ENCODE peak calls at places on chromosomes 12 and 14, in ten cellular contexts. N is sigmoid colon; B is neuronal stem cell; Y is CD8-positive, alpha-beta T cell; P is GM23338; H is HCT116; V is ovary; Z is psoas muscle; D is thyroid gland; G is right lobe of liver. I is an unnamed sample. For H3K36me3, the result is how much of the 10 kb centered on the place peaks cover.

GRCh38 chr14:72699852-72700257 is 194.0 kb downstream of the DPF3 start:
- DNase-seq in N (peak), B (no peak), Y (no peak), P (no peak), H (no peak), V (no peak), Z (peak), D (no peak), G (no peak), I (no peak)

GRCh38 chr14:74979442-74980397 is 23.0 kb upstream of the EIF2B2 start:
- DNase-seq in N (no peak), B (no peak), Y (no peak), P (peak), H (no peak), V (no peak), Z (peak), D (peak), G (peak), I (no peak)

GRCh38 chr12:93181396-93181965 is 196.2 kb upstream of the NUDT4 start:
- DNase-seq in N (no peak), B (no peak), Y (no peak), P (no peak), H (no peak), V (no peak), Z (no peak), D (no peak), G (no peak), I (no peak)

GRCh38 chr14:63573579-63573978 is 30.4 kb upstream of the PPP2R5E start:
- DNase-seq in N (no peak), B (no peak), Y (no peak), P (no peak), H (no peak), V (no peak), Z (no peak), D (no peak), G (no peak), I (no peak)

GRCh38 chr14:88825078-88825458 is 617 bp downstream of the TTC8 start:
- DNase-seq in N (no peak), B (no peak), Y (no peak), P (no peak), H (no peak), V (no peak), Z (no peak), D (no peak), G (no peak), I (no peak)

GRCh38 chr14:98404811-98405210 is 867.2 kb downstream of the BCL11B start:
- DNase-seq in N (no peak), B (no peak), Y (no peak), P (no peak), H (no peak), V (no peak), Z (no peak), D (no peak), G (no peak), I (no peak)

GRCh38 chr14:105909046-105909827 is 382.9 kb downstream of the TMEM121 start:
- DNase-seq in N (no peak), B (no peak), Y (no peak), P (no peak), H (no peak), V (no peak), Z (peak), D (no peak), G (no peak), I (no peak)

GRCh38 chr14:37874429-37875109 is 279.1 kb downstream of the TTC6 start:
- DNase-seq in N (peak), B (peak), Y (peak), P (peak), H (peak), V (peak), Z (peak), D (peak), G (peak), I (peak)

GRCh38 chr12:10097521-10097920 is 1.3 kb downstream of the CLEC1A start:
- DNase-seq in N (no peak), B (no peak), Y (no peak), P (no peak), H (no peak), V (no peak), Z (no peak), D (no peak), G (no peak), I (peak)

GRCh38 chr14:82999802-83000201 is 1466.1 kb upstream of the SEL1L start:
- DNase-seq in N (no peak), B (peak), Y (no peak), P (peak), H (no peak), V (no peak), Z (no peak), D (no peak), G (no peak), I (no peak)

GRCh38 chr12:46921048-46921753 is 95.4 kb upstream of the SLC38A4 start:
- DNase-seq in N (no peak), B (no peak), Y (no peak), P (no peak), H (no peak), V (no peak), Z (no peak), D (no peak), G (no peak), I (no peak)

GRCh38 chr14:77203611-77204456 is 22.2 kb downstream of the TMEM63C start:
- DNase-seq in N (no peak), B (no peak), Y (no peak), P (no peak), H (no peak), V (no peak), Z (peak), D (no peak), G (no peak), I (no peak)

GRCh38 chr14:100621806-100622205 is 34.6 kb upstream of the BEGAIN start:
- DNase-seq in N (peak), B (no peak), Y (peak), P (peak), H (peak), V (peak), Z (no peak), D (no peak), G (peak), I (no peak)

DNA sequence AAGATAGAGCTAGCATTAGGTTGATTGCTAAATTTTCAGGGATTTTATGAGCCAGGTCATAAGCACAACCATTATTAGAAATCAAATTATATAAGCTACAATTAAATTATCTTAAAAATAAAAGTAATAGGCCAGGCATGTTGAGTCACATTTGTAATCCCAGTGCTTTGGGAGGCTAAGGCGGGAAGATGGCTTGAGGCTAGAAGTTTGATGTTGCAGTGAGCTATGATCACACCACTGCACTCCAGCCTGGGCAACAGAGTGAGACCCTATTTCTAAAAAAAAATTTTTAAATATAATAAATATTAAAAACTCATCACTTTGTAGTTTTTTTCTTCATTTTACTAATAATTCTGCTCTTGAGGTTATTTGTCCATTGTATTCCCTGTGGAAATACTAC is 1.9 kb upstream of the LIMA1 start:
- DNase-seq in N (no peak), B (no peak), Y (no peak), P (no peak), H (no peak), V (no peak), Z (no peak), D (no peak), G (no peak), I (no peak)
- H3K36me3 ChIP-seq in N (under half), B (under half), Y (under half), P (under half), H (under half), V (under half), Z (under half), D (under half), G (under half), I (under half)

DNA sequence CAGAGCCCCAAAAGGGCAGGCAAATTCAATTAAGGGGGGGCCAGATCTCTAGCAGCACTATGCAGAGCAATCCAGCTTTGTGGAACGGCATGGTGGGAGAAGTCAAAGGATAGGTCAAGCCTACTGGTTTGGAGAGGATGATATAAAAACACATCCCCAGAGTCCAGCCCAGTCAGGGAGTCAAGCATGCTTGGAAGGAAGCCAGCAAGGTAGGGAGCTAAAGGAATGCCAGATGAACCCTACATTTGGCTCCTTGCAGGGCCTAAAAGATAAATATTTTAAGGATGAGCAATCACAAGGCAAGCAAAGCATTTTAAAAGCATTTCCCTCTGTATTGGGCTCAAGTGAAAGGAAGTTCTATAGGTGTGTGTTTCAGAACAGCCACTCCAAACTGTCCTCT is 21.4 kb downstream of the KCTD10 start:
- DNase-seq in N (no peak), B (no peak), Y (no peak), P (no peak), H (no peak), V (no peak), Z (no peak), D (peak), G (no peak), I (no peak)
- H3K27ac ChIP-seq in N (peak), B (no peak), Y (no peak), P (no peak), H (no peak), V (no peak), Z (no peak), D (peak), G (no peak), I (no peak)

GRCh38 chr14:31170411-31170810 is 37.2 kb downstream of the HECTD1 start:
- DNase-seq in N (no peak), B (no peak), Y (no peak), P (no peak), H (no peak), V (no peak), Z (no peak), D (no peak), G (no peak), I (no peak)
- H3K36me3 ChIP-seq in N (half or more), B (under half), Y (under half), P (half or more), H (under half), V (under half), Z (under half), D (under half), G (half or more), I (half or more)

DNA sequence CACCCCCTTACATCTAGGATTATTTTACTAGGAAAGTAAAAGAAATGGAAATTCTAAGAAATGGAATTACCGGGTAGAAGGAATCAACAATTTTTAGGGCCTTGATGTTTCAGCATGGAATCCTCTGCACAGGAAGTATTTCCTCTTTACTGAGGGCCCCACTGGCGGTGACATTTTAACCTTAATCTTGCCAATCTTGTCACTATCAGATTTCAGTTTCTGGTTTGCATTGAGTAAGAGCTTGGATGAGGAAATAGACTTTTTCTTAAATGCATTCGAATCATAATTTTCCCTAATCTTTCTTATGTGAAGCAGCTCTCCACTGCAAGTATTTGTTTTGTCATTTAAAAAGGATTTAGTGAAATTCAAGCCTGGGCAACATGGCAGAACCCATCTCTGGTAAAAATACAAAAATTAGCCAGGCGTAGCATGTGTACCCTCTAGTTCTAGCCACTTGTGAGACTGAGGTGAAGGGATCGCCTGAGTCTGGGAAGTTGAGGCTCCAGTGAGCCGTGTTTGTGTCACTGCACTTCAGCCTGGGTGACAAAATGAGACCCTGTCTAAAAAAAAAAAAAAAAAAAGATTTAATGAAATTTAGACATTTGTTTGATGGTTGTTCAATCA is 40.7 kb downstream of the TPCN1 start:
- DNase-seq in N (no peak), B (no peak), Y (no peak), P (no peak), H (no peak), V (no peak), Z (peak), D (peak), G (no peak), I (no peak)
- H3K27ac ChIP-seq in N (peak), B (no peak), Y (no peak), P (no peak), H (no peak), V (no peak), Z (peak), D (peak), G (no peak), I (no peak)

DNA sequence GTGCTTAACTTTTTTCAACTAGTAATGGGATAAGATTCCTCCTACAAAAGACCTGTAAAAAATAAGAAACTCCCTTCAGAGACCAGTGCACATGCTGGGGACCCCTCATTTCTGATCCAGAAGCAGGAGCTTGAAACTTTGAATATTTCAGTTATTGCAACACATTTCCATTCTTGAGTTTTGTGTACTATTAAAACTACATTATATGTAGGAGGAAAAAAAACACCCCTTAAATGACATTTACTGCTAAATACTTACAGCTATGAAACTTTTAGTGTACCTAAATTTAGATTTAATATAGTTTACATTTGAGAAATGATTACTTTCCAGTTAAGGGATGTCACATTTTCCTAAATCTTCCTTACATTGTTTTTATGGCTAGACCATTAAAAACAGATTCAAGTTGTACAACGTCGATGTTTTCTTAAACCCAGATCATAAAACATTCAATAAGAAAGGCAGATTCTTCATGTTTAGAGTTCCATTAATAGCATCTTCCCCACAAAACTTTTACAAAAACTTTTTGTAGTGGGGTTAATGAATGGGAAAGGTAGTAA is 4.1 kb downstream of the LRIG3 start:
- DNase-seq in N (no peak), B (no peak), Y (no peak), P (no peak), H (no peak), V (no peak), Z (no peak), D (no peak), G (no peak), I (no peak)
- H3K36me3 ChIP-seq in N (under half), B (under half), Y (under half), P (under half), H (under half), V (under half), Z (under half), D (under half), G (under half), I (under half)

DNA sequence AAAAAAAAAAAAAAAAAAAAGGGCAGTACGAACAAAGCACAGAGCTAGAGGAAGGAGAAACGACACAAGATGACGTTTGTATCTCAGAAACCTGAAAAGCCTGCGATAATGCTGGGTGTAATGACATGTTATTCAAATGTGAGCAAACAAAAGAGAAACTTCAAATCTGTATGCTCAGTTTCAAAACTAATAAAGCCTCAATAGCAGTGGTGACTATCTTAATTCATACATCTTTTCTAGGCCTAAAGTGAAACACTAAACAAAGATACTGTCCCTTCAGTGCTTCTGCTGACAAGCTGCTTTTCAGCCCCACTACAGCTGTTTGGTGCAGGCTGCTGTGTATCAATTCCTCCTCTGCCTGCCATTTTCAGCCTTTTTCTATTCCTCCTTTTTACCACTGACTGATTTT is 15.8 kb downstream of the ITPR2 start:
- DNase-seq in N (no peak), B (no peak), Y (no peak), P (no peak), H (no peak), V (no peak), Z (no peak), D (no peak), G (no peak), I (no peak)
- H3K27ac ChIP-seq in N (no peak), B (no peak), Y (no peak), P (peak), H (no peak), V (no peak), Z (no peak), D (no peak), G (no peak), I (no peak)

GRCh38 chr14:103476631-103477030 is 46.0 kb downstream of the CKB start:
- DNase-seq in N (no peak), B (no peak), Y (no peak), P (no peak), H (no peak), V (no peak), Z (no peak), D (no peak), G (no peak), I (no peak)
- H3K36me3 ChIP-seq in N (under half), B (under half), Y (under half), P (under half), H (under half), V (under half), Z (under half), D (under half), G (under half), I (half or more)

GRCh38 chr14:69317780-69318179 is 57.8 kb downstream of the GALNT16 start:
- DNase-seq in N (no peak), B (no peak), Y (no peak), P (no peak), H (no peak), V (no peak), Z (no peak), D (no peak), G (peak), I (no peak)

GRCh38 chr14:69316449-69317391 is 56.8 kb downstream of the GALNT16 start:
- DNase-seq in N (peak), B (no peak), Y (no peak), P (no peak), H (no peak), V (peak), Z (peak), D (peak), G (peak), I (no peak)

GRCh38 chr14:69318241-69318640 is 58.3 kb downstream of the GALNT16 start:
- DNase-seq in N (no peak), B (no peak), Y (no peak), P (no peak), H (no peak), V (no peak), Z (no peak), D (no peak), G (no peak), I (no peak)

GRCh38 chr14:69318901-69319475 is 59.0 kb downstream of the GALNT16 start:
- DNase-seq in N (no peak), B (no peak), Y (no peak), P (no peak), H (no peak), V (no peak), Z (no peak), D (no peak), G (peak), I (no peak)

GRCh38 chr14:69317392-69317755 is 57.4 kb downstream of the GALNT16 start:
- DNase-seq in N (no peak), B (no peak), Y (no peak), P (no peak), H (no peak), V (no peak), Z (no peak), D (no peak), G (no peak), I (no peak)
- H3K27ac ChIP-seq in N (peak), B (no peak), Y (no peak), P (no peak), H (no peak), V (no peak), Z (no peak), D (peak), G (no peak), I (no peak)

DNA sequence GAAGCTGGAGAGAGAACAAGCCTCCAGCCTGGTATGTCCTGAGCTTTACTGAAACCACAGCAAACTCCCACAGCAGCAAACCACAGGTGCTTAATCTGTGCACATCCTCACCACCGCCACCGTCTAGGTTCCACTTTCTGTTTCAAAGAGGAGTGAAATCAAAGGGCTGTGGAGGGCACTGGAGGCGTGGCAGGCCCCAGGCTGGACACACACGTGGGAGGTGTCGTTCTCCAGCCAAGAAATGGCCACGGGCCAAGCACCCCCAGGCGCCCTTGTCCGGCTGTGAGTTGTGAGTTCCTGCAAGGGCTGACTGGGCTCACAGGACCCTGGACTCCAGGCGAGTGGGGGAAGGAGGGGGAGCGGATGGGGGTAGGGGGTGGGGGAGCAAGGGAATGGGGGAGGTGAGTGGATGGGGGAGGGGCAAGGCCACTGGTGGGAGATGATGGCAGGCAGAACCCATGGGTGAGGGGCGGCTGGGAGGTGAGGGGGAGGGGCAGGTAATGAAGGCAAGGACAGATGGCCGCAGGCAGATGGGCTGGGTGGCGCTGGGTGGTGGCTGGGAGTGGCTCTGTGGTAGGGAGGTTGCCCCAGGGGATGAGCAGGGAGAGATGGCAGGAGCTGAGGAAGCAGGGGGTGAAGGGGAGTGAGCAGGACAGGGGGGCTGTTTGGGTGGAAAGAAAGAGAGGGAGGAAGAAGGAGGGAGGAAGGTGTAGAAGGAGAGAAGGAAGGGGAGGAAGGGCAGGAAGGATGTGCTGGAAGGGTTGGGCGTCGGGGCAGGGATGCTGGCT is 86.7 kb downstream of the NCOR2 start:
- DNase-seq in N (no peak), B (no peak), Y (no peak), P (no peak), H (no peak), V (peak), Z (peak), D (peak), G (no peak), I (no peak)
- H3K36me3 ChIP-seq in N (under half), B (under half), Y (under half), P (under half), H (under half), V (under half), Z (under half), D (under half), G (under half), I (under half)

GRCh38 chr14:24213866-24214652 is 771 bp upstream of the CHMP4A start:
- DNase-seq in N (peak), B (no peak), Y (no peak), P (no peak), H (no peak), V (no peak), Z (no peak), D (no peak), G (no peak), I (no peak)

GRCh38 chr14:24215495-24216344 is at the start of gene MDP1:
- DNase-seq in N (peak), B (peak), Y (peak), P (peak), H (peak), V (peak), Z (peak), D (peak), G (peak), I (no peak)

GRCh38 chr14:24219080-24219479 is 3.2 kb upstream of the MDP1 start:
- DNase-seq in N (no peak), B (no peak), Y (no peak), P (no peak), H (no peak), V (no peak), Z (no peak), D (no peak), G (no peak), I (no peak)

GRCh38 chr14:24212924-24213865 is at the start of gene CHMP4A:
- DNase-seq in N (peak), B (peak), Y (peak), P (peak), H (peak), V (peak), Z (peak), D (peak), G (peak), I (peak)

GRCh38 chr14:24216345-24216699 is 456 bp upstream of the MDP1 start:
- DNase-seq in N (no peak), B (no peak), Y (no peak), P (no peak), H (no peak), V (no peak), Z (no peak), D (no peak), G (no peak), I (no peak)
- H3K27ac ChIP-seq in N (peak), B (no peak), Y (peak), P (peak), H (peak), V (no peak), Z (peak), D (peak), G (no peak), I (no peak)